ENCODE peak calls at places on chromosomes 5 and 9, in six cellular contexts. One of them, this sample, is unnamed.

GRCh38 chr5:2896371-2897275 is 145.1 kb upstream of the IRX2 start:
- DNase-seq in nephron progenitor cell: no peak
- DNase-seq in aorta: no peak
- DNase-seq in HT1080: no peak
- DNase-seq in sigmoid colon: no peak
- DNase-seq in astrocyte of the spinal cord: no peak
- DNase-seq in this sample: no peak

GRCh38 chr9:27566118-27566517 is 7.2 kb downstream of the C9orf72 start:
- DNase-seq in nephron progenitor cell: no peak
- DNase-seq in aorta: no peak
- DNase-seq in HT1080: no peak
- DNase-seq in sigmoid colon: no peak
- DNase-seq in astrocyte of the spinal cord: no peak
- DNase-seq in this sample: no peak

GRCh38 chr5:158163836-158164572 is 305.1 kb upstream of the CLINT1 start:
- DNase-seq in nephron progenitor cell: no peak
- DNase-seq in aorta: no peak
- DNase-seq in HT1080: no peak
- DNase-seq in sigmoid colon: no peak
- DNase-seq in astrocyte of the spinal cord: no peak
- DNase-seq in this sample: no peak

GRCh38 chr5:63131618-63132285 is 553.1 kb downstream of the LRRC70 start:
- DNase-seq in nephron progenitor cell: no peak
- DNase-seq in aorta: no peak
- DNase-seq in HT1080: peak; percentile 96
- DNase-seq in sigmoid colon: no peak
- DNase-seq in astrocyte of the spinal cord: peak; percentile 89
- DNase-seq in this sample: no peak

GRCh38 chr9:135324329-135324728 is 155.3 kb upstream of the PPP1R26 start:
- DNase-seq in nephron progenitor cell: no peak
- DNase-seq in aorta: no peak
- DNase-seq in HT1080: no peak
- DNase-seq in sigmoid colon: no peak
- DNase-seq in astrocyte of the spinal cord: no peak
- DNase-seq in this sample: no peak

GRCh38 chr5:143946821-143947220 is 134.9 kb downstream of the HMHB1 start:
- DNase-seq in nephron progenitor cell: no peak
- DNase-seq in aorta: no peak
- DNase-seq in HT1080: no peak
- DNase-seq in sigmoid colon: no peak
- DNase-seq in astrocyte of the spinal cord: no peak
- DNase-seq in this sample: no peak

GRCh38 chr5:179261301-179262125 is 83.7 kb downstream of the ADAMTS2 start:
- DNase-seq in nephron progenitor cell: peak; percentile 52
- DNase-seq in aorta: no peak
- DNase-seq in HT1080: no peak
- DNase-seq in sigmoid colon: peak; percentile 60
- DNase-seq in astrocyte of the spinal cord: no peak
- DNase-seq in this sample: peak; percentile 10

GRCh38 chr9:126965541-126966428 is 51.2 kb downstream of the RALGPS1 start:
- DNase-seq in nephron progenitor cell: peak; percentile 35
- DNase-seq in aorta: peak; percentile 75
- DNase-seq in HT1080: peak; percentile 75
- DNase-seq in sigmoid colon: peak; percentile 74
- DNase-seq in astrocyte of the spinal cord: peak; percentile 59
- DNase-seq in this sample: peak; percentile 63

GRCh38 chr5:8061140-8061469 is 192.2 kb downstream of the MTRR start:
- DNase-seq in nephron progenitor cell: no peak
- DNase-seq in aorta: no peak
- DNase-seq in HT1080: no peak
- DNase-seq in sigmoid colon: no peak
- DNase-seq in astrocyte of the spinal cord: no peak
- DNase-seq in this sample: no peak

GRCh38 chr5:91283326-91283725 is 99.8 kb downstream of the ARRDC3 start:
- DNase-seq in nephron progenitor cell: no peak
- DNase-seq in aorta: no peak
- DNase-seq in HT1080: peak; percentile 8
- DNase-seq in sigmoid colon: no peak
- DNase-seq in astrocyte of the spinal cord: no peak
- DNase-seq in this sample: no peak

GRCh38 chr5:140321796-140322195 is 18.9 kb upstream of the PFDN1 start:
- DNase-seq in nephron progenitor cell: no peak
- DNase-seq in aorta: no peak
- DNase-seq in HT1080: no peak
- DNase-seq in sigmoid colon: peak; percentile 81
- DNase-seq in astrocyte of the spinal cord: no peak
- DNase-seq in this sample: peak; percentile 72

GRCh38 chr9:19424176-19424779 is 15.5 kb downstream of the ACER2 start:
- DNase-seq in nephron progenitor cell: no peak
- DNase-seq in aorta: no peak
- DNase-seq in HT1080: no peak
- DNase-seq in sigmoid colon: no peak
- DNase-seq in astrocyte of the spinal cord: no peak
- DNase-seq in this sample: no peak

GRCh38 chr9:115649991-115650472 is 503.6 kb upstream of the PAPPA start:
- DNase-seq in nephron progenitor cell: no peak
- DNase-seq in aorta: peak; percentile 86
- DNase-seq in HT1080: peak; percentile 69
- DNase-seq in sigmoid colon: peak; percentile 95
- DNase-seq in astrocyte of the spinal cord: peak; percentile 96
- DNase-seq in this sample: peak; percentile 82

GRCh38 chr5:159133041-159133741 is 33.5 kb upstream of the EBF1 start:
- DNase-seq in nephron progenitor cell: no peak
- DNase-seq in aorta: no peak
- DNase-seq in HT1080: peak; percentile 70
- DNase-seq in sigmoid colon: no peak
- DNase-seq in astrocyte of the spinal cord: peak; percentile 77
- DNase-seq in this sample: no peak

GRCh38 chr9:36008774-36009300 is 27.9 kb upstream of the RECK start:
- DNase-seq in nephron progenitor cell: peak; percentile 63
- DNase-seq in aorta: peak; percentile 76
- DNase-seq in HT1080: peak; percentile 51
- DNase-seq in sigmoid colon: peak; percentile 75
- DNase-seq in astrocyte of the spinal cord: peak; percentile 54
- DNase-seq in this sample: peak; percentile 83

GRCh38 chr9:18793122-18793521 is 239.9 kb downstream of the SAXO1 start:
- DNase-seq in nephron progenitor cell: no peak
- DNase-seq in aorta: no peak
- DNase-seq in HT1080: no peak
- DNase-seq in sigmoid colon: no peak
- DNase-seq in astrocyte of the spinal cord: no peak
- DNase-seq in this sample: no peak

GRCh38 chr9:96176901-96177718 is 124.9 kb downstream of the HSD17B3 start:
- DNase-seq in nephron progenitor cell: peak; percentile 23
- DNase-seq in aorta: peak; percentile 76
- DNase-seq in HT1080: no peak
- DNase-seq in sigmoid colon: no peak
- DNase-seq in astrocyte of the spinal cord: no peak
- DNase-seq in this sample: no peak

GRCh38 chr9:96884443-96884842 is 30.1 kb upstream of the ZNF782 start:
- DNase-seq in nephron progenitor cell: no peak
- DNase-seq in aorta: no peak
- DNase-seq in HT1080: peak; percentile 93
- DNase-seq in sigmoid colon: no peak
- DNase-seq in astrocyte of the spinal cord: peak; percentile 51
- DNase-seq in this sample: no peak

GRCh38 chr9:2012347-2012746 is 2.8 kb upstream of the SMARCA2 start:
- DNase-seq in nephron progenitor cell: no peak
- DNase-seq in aorta: no peak
- DNase-seq in HT1080: no peak
- DNase-seq in sigmoid colon: no peak
- DNase-seq in astrocyte of the spinal cord: no peak
- DNase-seq in this sample: no peak

GRCh38 chr5:83956386-83956785 is 235.7 kb upstream of the HAPLN1 start:
- DNase-seq in nephron progenitor cell: no peak
- DNase-seq in aorta: no peak
- DNase-seq in HT1080: no peak
- DNase-seq in sigmoid colon: no peak
- DNase-seq in astrocyte of the spinal cord: peak; percentile 61
- DNase-seq in this sample: no peak

GRCh38 chr9:115296831-115297565 is 179.0 kb upstream of the TNC start:
- DNase-seq in nephron progenitor cell: no peak
- DNase-seq in aorta: no peak
- DNase-seq in HT1080: peak; percentile 18
- DNase-seq in sigmoid colon: no peak
- DNase-seq in astrocyte of the spinal cord: no peak
- DNase-seq in this sample: no peak

GRCh38 chr5:154858972-154859950 is 834 bp downstream of the CNOT8 start:
- DNase-seq in nephron progenitor cell: no peak
- DNase-seq in aorta: no peak
- DNase-seq in HT1080: peak; percentile 10
- DNase-seq in sigmoid colon: no peak
- DNase-seq in astrocyte of the spinal cord: no peak
- DNase-seq in this sample: no peak

GRCh38 chr9:16023466-16023865 is 470.6 kb downstream of the CCDC171 start:
- DNase-seq in nephron progenitor cell: no peak
- DNase-seq in aorta: no peak
- DNase-seq in HT1080: peak; percentile 83
- DNase-seq in sigmoid colon: no peak
- DNase-seq in astrocyte of the spinal cord: peak; percentile 83
- DNase-seq in this sample: no peak